ENCODE peak calls at places on chromosomes 3 and 15, in eight cellular contexts. One of them, this sample, is unnamed.

GRCh38 chr3:9951126-9951525 is 1.1 kb downstream of the PRRT3 start:
- DNase-seq in foreskin fibroblast: no peak
- DNase-seq in NCI-H1092: no peak
- DNase-seq in GM10248: peak
- DNase-seq in left cardiac atrium: no peak
- DNase-seq in neuronal stem cell: no peak
- DNase-seq in stimulated activated CD8-positive, alpha-beta memory T cell treated with anti-CD3 and anti-CD28 coated beads, Interleukin-7, amount 100 ng/mL, for 4 hours: no peak
- DNase-seq in GM23338: no peak
- DNase-seq in this sample: no peak

GRCh38 chr15:99909914-99910313 is 176.7 kb upstream of the LYSMD4 start:
- DNase-seq in foreskin fibroblast: no peak
- DNase-seq in NCI-H1092: no peak
- DNase-seq in GM10248: peak
- DNase-seq in left cardiac atrium: no peak
- DNase-seq in neuronal stem cell: no peak
- DNase-seq in stimulated activated CD8-positive, alpha-beta memory T cell treated with anti-CD3 and anti-CD28 coated beads, Interleukin-7, amount 100 ng/mL, for 4 hours: no peak
- DNase-seq in GM23338: peak
- DNase-seq in this sample: no peak

GRCh38 chr3:37295925-37296324 is 121.5 kb upstream of the LRRFIP2 start:
- DNase-seq in foreskin fibroblast: peak
- DNase-seq in NCI-H1092: no peak
- DNase-seq in GM10248: no peak
- DNase-seq in left cardiac atrium: no peak
- DNase-seq in neuronal stem cell: no peak
- DNase-seq in stimulated activated CD8-positive, alpha-beta memory T cell treated with anti-CD3 and anti-CD28 coated beads, Interleukin-7, amount 100 ng/mL, for 4 hours: no peak
- DNase-seq in GM23338: no peak
- DNase-seq in this sample: peak

GRCh38 chr3:169147246-169148008 is 516.1 kb downstream of the MECOM start:
- DNase-seq in foreskin fibroblast: peak
- DNase-seq in NCI-H1092: peak
- DNase-seq in GM10248: peak
- DNase-seq in left cardiac atrium: peak
- DNase-seq in neuronal stem cell: peak
- DNase-seq in stimulated activated CD8-positive, alpha-beta memory T cell treated with anti-CD3 and anti-CD28 coated beads, Interleukin-7, amount 100 ng/mL, for 4 hours: no peak
- DNase-seq in GM23338: peak
- DNase-seq in this sample: no peak

GRCh38 chr3:183597959-183598358 is 37.5 kb upstream of the KLHL24 start:
- DNase-seq in foreskin fibroblast: no peak
- DNase-seq in NCI-H1092: no peak
- DNase-seq in GM10248: no peak
- DNase-seq in left cardiac atrium: no peak
- DNase-seq in neuronal stem cell: no peak
- DNase-seq in stimulated activated CD8-positive, alpha-beta memory T cell treated with anti-CD3 and anti-CD28 coated beads, Interleukin-7, amount 100 ng/mL, for 4 hours: no peak
- DNase-seq in GM23338: no peak
- DNase-seq in this sample: no peak

GRCh38 chr15:74399511-74400312 is 32.3 kb upstream of the CYP11A1 start:
- DNase-seq in foreskin fibroblast: peak
- DNase-seq in NCI-H1092: no peak
- DNase-seq in GM10248: no peak
- DNase-seq in left cardiac atrium: no peak
- DNase-seq in neuronal stem cell: no peak
- DNase-seq in stimulated activated CD8-positive, alpha-beta memory T cell treated with anti-CD3 and anti-CD28 coated beads, Interleukin-7, amount 100 ng/mL, for 4 hours: peak
- DNase-seq in GM23338: no peak
- DNase-seq in this sample: peak

GRCh38 chr15:52527898-52528464 is 699 bp downstream of the MYO5A start:
- DNase-seq in foreskin fibroblast: peak
- DNase-seq in NCI-H1092: no peak
- DNase-seq in GM10248: peak
- DNase-seq in left cardiac atrium: peak
- DNase-seq in neuronal stem cell: peak
- DNase-seq in stimulated activated CD8-positive, alpha-beta memory T cell treated with anti-CD3 and anti-CD28 coated beads, Interleukin-7, amount 100 ng/mL, for 4 hours: peak
- DNase-seq in GM23338: peak
- DNase-seq in this sample: no peak

GRCh38 chr3:150412599-150413069 is 4.5 kb downstream of the TSC22D2 start:
- DNase-seq in foreskin fibroblast: peak
- DNase-seq in NCI-H1092: no peak
- DNase-seq in GM10248: peak
- DNase-seq in left cardiac atrium: no peak
- DNase-seq in neuronal stem cell: no peak
- DNase-seq in stimulated activated CD8-positive, alpha-beta memory T cell treated with anti-CD3 and anti-CD28 coated beads, Interleukin-7, amount 100 ng/mL, for 4 hours: no peak
- DNase-seq in GM23338: no peak
- DNase-seq in this sample: peak

GRCh38 chr3:172643780-172644179 is 67.1 kb downstream of the NCEH1 start:
- DNase-seq in foreskin fibroblast: no peak
- DNase-seq in NCI-H1092: no peak
- DNase-seq in GM10248: no peak
- DNase-seq in left cardiac atrium: no peak
- DNase-seq in neuronal stem cell: no peak
- DNase-seq in stimulated activated CD8-positive, alpha-beta memory T cell treated with anti-CD3 and anti-CD28 coated beads, Interleukin-7, amount 100 ng/mL, for 4 hours: no peak
- DNase-seq in GM23338: no peak
- DNase-seq in this sample: no peak

GRCh38 chr15:50058231-50058630 is 60.8 kb downstream of the ATP8B4 start:
- DNase-seq in foreskin fibroblast: peak
- DNase-seq in NCI-H1092: no peak
- DNase-seq in GM10248: no peak
- DNase-seq in left cardiac atrium: no peak
- DNase-seq in neuronal stem cell: no peak
- DNase-seq in stimulated activated CD8-positive, alpha-beta memory T cell treated with anti-CD3 and anti-CD28 coated beads, Interleukin-7, amount 100 ng/mL, for 4 hours: no peak
- DNase-seq in GM23338: no peak
- DNase-seq in this sample: no peak

GRCh38 chr3:31974454-31974853 is 6.6 kb downstream of the OSBPL10 start:
- DNase-seq in foreskin fibroblast: peak
- DNase-seq in NCI-H1092: no peak
- DNase-seq in GM10248: no peak
- DNase-seq in left cardiac atrium: no peak
- DNase-seq in neuronal stem cell: no peak
- DNase-seq in stimulated activated CD8-positive, alpha-beta memory T cell treated with anti-CD3 and anti-CD28 coated beads, Interleukin-7, amount 100 ng/mL, for 4 hours: no peak
- DNase-seq in GM23338: no peak
- DNase-seq in this sample: no peak

GRCh38 chr15:31098491-31098917 is 3.0 kb downstream of the TRPM1 start:
- DNase-seq in foreskin fibroblast: no peak
- DNase-seq in NCI-H1092: no peak
- DNase-seq in GM10248: no peak
- DNase-seq in left cardiac atrium: no peak
- DNase-seq in neuronal stem cell: no peak
- DNase-seq in stimulated activated CD8-positive, alpha-beta memory T cell treated with anti-CD3 and anti-CD28 coated beads, Interleukin-7, amount 100 ng/mL, for 4 hours: no peak
- DNase-seq in GM23338: peak
- DNase-seq in this sample: no peak

GRCh38 chr3:37443363-37444035 is 269.1 kb upstream of the LRRFIP2 start:
- DNase-seq in foreskin fibroblast: no peak
- DNase-seq in NCI-H1092: no peak
- DNase-seq in GM10248: no peak
- DNase-seq in left cardiac atrium: no peak
- DNase-seq in neuronal stem cell: no peak
- DNase-seq in stimulated activated CD8-positive, alpha-beta memory T cell treated with anti-CD3 and anti-CD28 coated beads, Interleukin-7, amount 100 ng/mL, for 4 hours: no peak
- DNase-seq in GM23338: no peak
- DNase-seq in this sample: no peak

GRCh38 chr15:59847925-59848415 is 156.1 kb upstream of the FOXB1 start:
- DNase-seq in foreskin fibroblast: no peak
- DNase-seq in NCI-H1092: no peak
- DNase-seq in GM10248: no peak
- DNase-seq in left cardiac atrium: no peak
- DNase-seq in neuronal stem cell: no peak
- DNase-seq in stimulated activated CD8-positive, alpha-beta memory T cell treated with anti-CD3 and anti-CD28 coated beads, Interleukin-7, amount 100 ng/mL, for 4 hours: no peak
- DNase-seq in GM23338: no peak
- DNase-seq in this sample: no peak

GRCh38 chr3:89114841-89115223 is 7.4 kb downstream of the EPHA3 start:
- DNase-seq in foreskin fibroblast: no peak
- DNase-seq in NCI-H1092: no peak
- DNase-seq in GM10248: no peak
- DNase-seq in left cardiac atrium: no peak
- DNase-seq in neuronal stem cell: no peak
- DNase-seq in stimulated activated CD8-positive, alpha-beta memory T cell treated with anti-CD3 and anti-CD28 coated beads, Interleukin-7, amount 100 ng/mL, for 4 hours: no peak
- DNase-seq in GM23338: no peak
- DNase-seq in this sample: no peak

GRCh38 chr3:37308247-37308646 is 133.9 kb upstream of the LRRFIP2 start:
- DNase-seq in foreskin fibroblast: peak
- DNase-seq in NCI-H1092: no peak
- DNase-seq in GM10248: peak
- DNase-seq in left cardiac atrium: no peak
- DNase-seq in neuronal stem cell: no peak
- DNase-seq in stimulated activated CD8-positive, alpha-beta memory T cell treated with anti-CD3 and anti-CD28 coated beads, Interleukin-7, amount 100 ng/mL, for 4 hours: no peak
- DNase-seq in GM23338: peak
- DNase-seq in this sample: no peak

GRCh38 chr3:131705558-131706051 is 202.8 kb upstream of the MRPL3 start:
- DNase-seq in foreskin fibroblast: peak
- DNase-seq in NCI-H1092: no peak
- DNase-seq in GM10248: no peak
- DNase-seq in left cardiac atrium: no peak
- DNase-seq in neuronal stem cell: no peak
- DNase-seq in stimulated activated CD8-positive, alpha-beta memory T cell treated with anti-CD3 and anti-CD28 coated beads, Interleukin-7, amount 100 ng/mL, for 4 hours: no peak
- DNase-seq in GM23338: peak
- DNase-seq in this sample: no peak

GRCh38 chr3:27345493-27345892 is 23.7 kb downstream of the NEK10 start:
- DNase-seq in foreskin fibroblast: no peak
- DNase-seq in NCI-H1092: no peak
- DNase-seq in GM10248: no peak
- DNase-seq in left cardiac atrium: no peak
- DNase-seq in neuronal stem cell: no peak
- DNase-seq in stimulated activated CD8-positive, alpha-beta memory T cell treated with anti-CD3 and anti-CD28 coated beads, Interleukin-7, amount 100 ng/mL, for 4 hours: no peak
- DNase-seq in GM23338: no peak
- DNase-seq in this sample: no peak

GRCh38 chr15:92634046-92634445 is 21.5 kb downstream of the FAM174B start:
- DNase-seq in foreskin fibroblast: no peak
- DNase-seq in NCI-H1092: no peak
- DNase-seq in GM10248: no peak
- DNase-seq in left cardiac atrium: no peak
- DNase-seq in neuronal stem cell: no peak
- DNase-seq in stimulated activated CD8-positive, alpha-beta memory T cell treated with anti-CD3 and anti-CD28 coated beads, Interleukin-7, amount 100 ng/mL, for 4 hours: no peak
- DNase-seq in GM23338: no peak
- DNase-seq in this sample: no peak

GRCh38 chr3:27826448-27826847 is 104.3 kb upstream of the EOMES start:
- DNase-seq in foreskin fibroblast: no peak
- DNase-seq in NCI-H1092: no peak
- DNase-seq in GM10248: no peak
- DNase-seq in left cardiac atrium: no peak
- DNase-seq in neuronal stem cell: no peak
- DNase-seq in stimulated activated CD8-positive, alpha-beta memory T cell treated with anti-CD3 and anti-CD28 coated beads, Interleukin-7, amount 100 ng/mL, for 4 hours: no peak
- DNase-seq in GM23338: no peak
- DNase-seq in this sample: no peak

GRCh38 chr15:88302373-88302772 is 45.8 kb upstream of the NTRK3 start:
- DNase-seq in foreskin fibroblast: no peak
- DNase-seq in NCI-H1092: no peak
- DNase-seq in GM10248: no peak
- DNase-seq in left cardiac atrium: no peak
- DNase-seq in neuronal stem cell: no peak
- DNase-seq in stimulated activated CD8-positive, alpha-beta memory T cell treated with anti-CD3 and anti-CD28 coated beads, Interleukin-7, amount 100 ng/mL, for 4 hours: no peak
- DNase-seq in GM23338: no peak
- DNase-seq in this sample: no peak

GRCh38 chr15:57591822-57592367 is at the start of gene MYZAP:
- DNase-seq in foreskin fibroblast: peak
- DNase-seq in NCI-H1092: no peak
- DNase-seq in GM10248: peak
- DNase-seq in left cardiac atrium: peak
- DNase-seq in neuronal stem cell: peak
- DNase-seq in stimulated activated CD8-positive, alpha-beta memory T cell treated with anti-CD3 and anti-CD28 coated beads, Interleukin-7, amount 100 ng/mL, for 4 hours: no peak
- DNase-seq in GM23338: peak
- DNase-seq in this sample: no peak

GRCh38 chr15:72492733-72493132 is 18.6 kb downstream of the ARIH1 start:
- DNase-seq in foreskin fibroblast: peak
- DNase-seq in NCI-H1092: no peak
- DNase-seq in GM10248: no peak
- DNase-seq in left cardiac atrium: no peak
- DNase-seq in neuronal stem cell: no peak
- DNase-seq in stimulated activated CD8-positive, alpha-beta memory T cell treated with anti-CD3 and anti-CD28 coated beads, Interleukin-7, amount 100 ng/mL, for 4 hours: no peak
- DNase-seq in GM23338: no peak
- DNase-seq in this sample: no peak

This sample was measured in SIG-M5.